ENCODE peak calls at places on chromosomes 1 and 21, in four cellular contexts. U is foreskin fibroblast, D is body of pancreas, G is GM06990. Z is an unnamed sample.

GRCh38 chr1:21705303-21705980 is 36.3 kb upstream of the RAP1GAP start:
- DNase-seq in G (no peak), U (no peak), D (no peak), Z (no peak)

GRCh38 chr1:235075955-235076308 is 52.7 kb downstream of the TOMM20 start:
- DNase-seq in U (no peak), D (no peak), G (peak), Z (no peak)

GRCh38 chr1:35030338-35031102 is 1.2 kb downstream of the ZMYM6 start:
- DNase-seq in D (no peak), G (peak), U (no peak), Z (no peak)

GRCh38 chr1:67945733-67946374 is 104.6 kb downstream of the DIRAS3 start:
- DNase-seq in D (no peak), G (no peak), U (peak), Z (no peak)

GRCh38 chr1:208081972-208082371 is 162.2 kb downstream of the PLXNA2 start:
- DNase-seq in D (no peak), U (peak), G (no peak), Z (no peak)

GRCh38 chr1:2943686-2944260 is 77.5 kb upstream of the ACTRT2 start:
- DNase-seq in G (no peak), D (no peak), U (no peak), Z (no peak)

GRCh38 chr1:94688646-94689045 is 131.5 kb upstream of the SLC44A3 start:
- DNase-seq in G (no peak), U (no peak), D (no peak), Z (no peak)

GRCh38 chr1:49190138-49190537 is 413.4 kb upstream of the BEND5 start:
- DNase-seq in D (no peak), G (no peak), U (no peak), Z (no peak)

GRCh38 chr1:180183426-180183825 is 28.8 kb downstream of the QSOX1 start:
- DNase-seq in G (no peak), U (no peak), D (no peak), Z (no peak)

GRCh38 chr1:21906173-21907078 is 30.7 kb downstream of the HSPG2 start:
- DNase-seq in G (no peak), U (peak), D (peak), Z (peak)

DNA sequence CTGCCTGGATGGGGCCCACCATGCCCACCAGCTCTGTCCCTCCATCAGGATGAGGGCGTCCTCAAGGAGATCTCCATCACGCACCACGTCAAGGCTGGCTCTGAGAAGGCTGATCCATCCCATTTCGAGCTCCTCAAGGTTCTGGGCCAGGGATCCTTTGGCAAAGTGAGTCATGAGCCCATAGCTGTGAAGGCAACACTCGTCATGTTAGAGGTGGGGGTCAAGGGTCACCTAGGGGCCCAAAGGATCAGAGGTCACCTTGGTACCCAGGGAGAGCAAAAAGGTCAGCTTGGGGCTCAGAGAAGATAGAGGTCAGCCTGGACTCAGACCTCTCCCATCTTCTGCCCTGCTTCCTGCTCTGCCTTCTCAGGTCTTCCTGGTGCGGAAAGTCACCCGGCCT is 17.3 kb downstream of the RPS6KA1 start:
- DNase-seq in U (no peak), G (no peak), D (no peak), Z (no peak)
- H3K4me3 ChIP-seq in U (no peak), G (peak), D (no peak), Z (no peak)

GRCh38 chr21:34080693-34081092 is 7.3 kb downstream of the MRPS6 start:
- DNase-seq in G (no peak), D (no peak), U (no peak), Z (no peak)

GRCh38 chr21:34083357-34083756 is 10.0 kb downstream of the MRPS6 start:
- DNase-seq in U (no peak), D (no peak), G (no peak), Z (no peak)

GRCh38 chr21:34078915-34079314 is 5.5 kb downstream of the MRPS6 start:
- DNase-seq in D (no peak), G (no peak), U (no peak), Z (no peak)

GRCh38 chr21:34085129-34085528 is 11.8 kb downstream of the MRPS6 start:
- DNase-seq in U (no peak), D (no peak), G (no peak), Z (no peak)

DNA sequence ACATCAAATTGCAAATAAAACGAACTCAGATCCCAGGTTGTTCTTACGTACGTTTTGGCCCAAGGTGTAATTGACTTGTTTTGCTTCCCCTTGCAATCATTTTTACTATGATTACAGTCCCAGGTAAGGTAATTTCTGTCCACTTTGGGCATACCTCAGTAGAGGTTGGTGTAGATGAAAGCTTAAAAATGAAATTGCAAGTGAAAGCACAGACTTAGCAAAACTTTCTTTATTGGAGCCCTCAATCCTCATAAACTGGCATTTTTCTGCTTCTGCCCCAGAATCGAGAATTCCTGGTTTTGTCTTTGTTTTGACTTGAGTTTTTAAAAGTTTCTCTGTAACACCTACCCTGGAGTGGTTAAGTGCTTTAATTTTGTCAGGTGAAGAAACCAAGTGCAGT is 9.4 kb downstream of the MRPS6 start:
- DNase-seq in U (no peak), G (no peak), D (no peak), Z (no peak)
- H3K4me3 ChIP-seq in U (no peak), G (no peak), D (no peak), Z (no peak)

GRCh38 chr1:32886828-32887414 is 630 bp downstream of the HPCA start:
- DNase-seq in U (no peak), G (no peak), D (no peak), Z (no peak)
- H3K4me3 ChIP-seq in U (no peak), G (no peak), D (no peak), Z (no peak)

GRCh38 chr1:116951175-116951935 is 41.6 kb downstream of the PTGFRN start:
- DNase-seq in D (no peak), U (peak), G (no peak), Z (peak)
- H3K4me3 ChIP-seq in D (no peak), U (no peak), G (no peak), Z (no peak)

GRCh38 chr1:17045140-17045539 is 8.7 kb downstream of the SDHB start:
- DNase-seq in G (no peak), D (no peak), U (no peak), Z (no peak)

GRCh38 chr1:17043676-17044075 is 10.2 kb downstream of the SDHB start:
- DNase-seq in G (no peak), U (no peak), D (no peak), Z (no peak)

GRCh38 chr1:17045623-17046022 is 8.2 kb downstream of the SDHB start:
- DNase-seq in D (peak), U (peak), G (no peak), Z (no peak)

GRCh38 chr1:17047924-17048323 is 5.9 kb downstream of the SDHB start:
- DNase-seq in D (no peak), U (no peak), G (no peak), Z (no peak)

DNA sequence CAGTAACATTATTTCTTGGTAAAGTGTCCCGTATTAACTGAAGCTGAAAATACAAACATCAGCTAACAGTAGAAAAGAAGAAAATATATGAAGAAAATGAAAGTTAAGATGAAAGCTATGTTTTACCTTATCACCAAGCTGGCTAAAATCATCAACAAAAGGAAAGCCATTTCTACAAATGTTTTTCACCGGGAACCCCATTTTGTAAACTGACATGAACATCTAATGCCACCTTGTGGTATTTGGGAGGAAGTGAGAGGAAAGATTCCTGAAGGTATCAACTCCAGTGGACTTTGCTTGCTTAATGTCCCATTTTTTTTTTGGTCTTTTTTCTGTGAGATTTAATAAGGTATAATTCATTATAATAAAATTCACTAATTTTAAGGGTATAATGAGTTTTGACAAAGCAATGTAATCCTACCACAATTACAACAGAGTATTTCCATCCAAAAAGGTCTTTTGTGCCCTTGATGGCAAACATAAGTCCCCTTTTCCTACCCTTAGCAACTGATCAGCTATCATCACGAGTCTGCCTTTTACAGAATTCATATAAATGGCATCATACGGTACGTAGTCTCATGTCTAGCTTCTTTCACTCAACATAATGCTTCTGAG is 7.7 kb downstream of the SDHB start:
- DNase-seq in D (peak), G (no peak), U (peak), Z (peak)
- H3K4me3 ChIP-seq in D (no peak), G (peak), U (peak), Z (no peak)

GRCh38 chr1:27237112-27237511 is 2.7 kb downstream of the WDTC1 start:
- DNase-seq in U (no peak), D (no peak), G (no peak), Z (no peak)

GRCh38 chr1:27233677-27234053 is 767 bp upstream of the WDTC1 start:
- DNase-seq in U (no peak), D (no peak), G (no peak), Z (no peak)

GRCh38 chr1:27235827-27236226 is 1.4 kb downstream of the WDTC1 start:
- DNase-seq in G (no peak), D (no peak), U (peak), Z (peak)

GRCh38 chr1:27238032-27238431 is 3.6 kb downstream of the WDTC1 start:
- DNase-seq in D (no peak), U (no peak), G (no peak), Z (no peak)

GRCh38 chr1:27234054-27234882 is at the start of gene WDTC1:
- DNase-seq in U (peak), D (peak), G (peak), Z (peak)
- H3K4me3 ChIP-seq in U (peak), D (peak), G (peak), Z (peak)

DNA sequence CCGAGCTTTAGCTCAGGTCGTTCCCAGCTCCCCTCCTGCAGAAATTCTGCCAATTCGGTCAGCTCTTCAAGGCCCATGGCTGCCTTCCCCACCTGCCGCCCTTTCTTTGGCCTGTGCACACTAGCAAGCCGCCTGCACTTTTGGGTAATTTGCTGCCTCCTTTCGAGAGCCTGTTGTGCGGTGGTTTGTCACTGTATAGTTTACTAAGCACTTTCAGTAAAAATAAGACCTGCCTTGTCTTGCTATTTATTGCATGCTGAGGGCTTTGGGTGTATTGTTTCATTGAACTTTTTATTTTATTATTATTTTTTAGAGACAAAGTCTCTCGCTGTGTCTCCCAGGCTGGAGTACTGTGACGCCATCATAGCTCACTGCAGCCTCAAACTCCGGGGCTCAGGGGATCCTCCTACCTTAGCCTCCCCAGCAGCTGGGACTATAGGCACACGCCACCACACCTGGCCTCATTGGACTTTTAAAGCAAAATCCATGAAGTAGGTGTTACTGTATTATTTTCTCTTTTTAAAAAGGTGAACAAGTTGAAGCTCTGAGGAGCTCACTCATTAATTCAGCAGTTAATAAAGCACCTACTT is 1.1 kb upstream of the FABP3 start:
- DNase-seq in U (no peak), D (no peak), G (no peak), Z (no peak)
- H3K4me3 ChIP-seq in U (peak), D (no peak), G (no peak), Z (no peak)